ENCODE peak calls at places on chromosomes 5 and 9, in six cellular contexts. One of them, this sample, is unnamed. For H3K9me2, the result is how much of the 10 kb centered on the place peaks cover.

GRCh38 chr5:39175273-39175955 is 43.9 kb downstream of the FYB1 start:
- DNase-seq in SK-N-SH: no peak
- DNase-seq in PC-3: no peak
- DNase-seq in Karpas-422: no peak
- DNase-seq in HCT116: no peak
- DNase-seq in MM.1S: no peak
- DNase-seq in this sample: no peak

GRCh38 chr5:139904566-139905400 is 109.2 kb downstream of the PSD2 start:
- DNase-seq in PC-3: no peak
- DNase-seq in Karpas-422: no peak
- DNase-seq in SK-N-SH: peak
- DNase-seq in MM.1S: no peak
- DNase-seq in HCT116: no peak
- DNase-seq in this sample: no peak

GRCh38 chr9:138105561-138106505 is 228.3 kb downstream of the CACNA1B start:
- DNase-seq in HCT116: no peak
- DNase-seq in Karpas-422: no peak
- DNase-seq in SK-N-SH: peak
- DNase-seq in MM.1S: no peak
- DNase-seq in PC-3: no peak
- DNase-seq in this sample: no peak

GRCh38 chr5:175034924-175035323 is 310.5 kb downstream of the MSX2 start:
- DNase-seq in Karpas-422: no peak
- DNase-seq in SK-N-SH: no peak
- DNase-seq in HCT116: no peak
- DNase-seq in PC-3: no peak
- DNase-seq in MM.1S: no peak
- DNase-seq in this sample: no peak

GRCh38 chr5:140982083-140982716 is 15.9 kb downstream of the PCDHAC2 start:
- DNase-seq in HCT116: no peak
- DNase-seq in SK-N-SH: peak
- DNase-seq in MM.1S: no peak
- DNase-seq in Karpas-422: no peak
- DNase-seq in PC-3: no peak
- DNase-seq in this sample: no peak

GRCh38 chr5:8457187-8458037 is 588.5 kb downstream of the MTRR start:
- DNase-seq in Karpas-422: no peak
- DNase-seq in MM.1S: no peak
- DNase-seq in SK-N-SH: peak
- DNase-seq in PC-3: no peak
- DNase-seq in HCT116: no peak
- DNase-seq in this sample: peak

GRCh38 chr5:175508896-175509295 is 30.5 kb downstream of the SFXN1 start:
- DNase-seq in PC-3: no peak
- DNase-seq in HCT116: no peak
- DNase-seq in SK-N-SH: no peak
- DNase-seq in Karpas-422: no peak
- DNase-seq in MM.1S: no peak
- DNase-seq in this sample: no peak

GRCh38 chr5:77876862-77877502 is 100.8 kb upstream of the TBCA start:
- DNase-seq in MM.1S: no peak
- DNase-seq in SK-N-SH: no peak
- DNase-seq in HCT116: no peak
- DNase-seq in PC-3: no peak
- DNase-seq in Karpas-422: no peak
- DNase-seq in this sample: no peak

DNA sequence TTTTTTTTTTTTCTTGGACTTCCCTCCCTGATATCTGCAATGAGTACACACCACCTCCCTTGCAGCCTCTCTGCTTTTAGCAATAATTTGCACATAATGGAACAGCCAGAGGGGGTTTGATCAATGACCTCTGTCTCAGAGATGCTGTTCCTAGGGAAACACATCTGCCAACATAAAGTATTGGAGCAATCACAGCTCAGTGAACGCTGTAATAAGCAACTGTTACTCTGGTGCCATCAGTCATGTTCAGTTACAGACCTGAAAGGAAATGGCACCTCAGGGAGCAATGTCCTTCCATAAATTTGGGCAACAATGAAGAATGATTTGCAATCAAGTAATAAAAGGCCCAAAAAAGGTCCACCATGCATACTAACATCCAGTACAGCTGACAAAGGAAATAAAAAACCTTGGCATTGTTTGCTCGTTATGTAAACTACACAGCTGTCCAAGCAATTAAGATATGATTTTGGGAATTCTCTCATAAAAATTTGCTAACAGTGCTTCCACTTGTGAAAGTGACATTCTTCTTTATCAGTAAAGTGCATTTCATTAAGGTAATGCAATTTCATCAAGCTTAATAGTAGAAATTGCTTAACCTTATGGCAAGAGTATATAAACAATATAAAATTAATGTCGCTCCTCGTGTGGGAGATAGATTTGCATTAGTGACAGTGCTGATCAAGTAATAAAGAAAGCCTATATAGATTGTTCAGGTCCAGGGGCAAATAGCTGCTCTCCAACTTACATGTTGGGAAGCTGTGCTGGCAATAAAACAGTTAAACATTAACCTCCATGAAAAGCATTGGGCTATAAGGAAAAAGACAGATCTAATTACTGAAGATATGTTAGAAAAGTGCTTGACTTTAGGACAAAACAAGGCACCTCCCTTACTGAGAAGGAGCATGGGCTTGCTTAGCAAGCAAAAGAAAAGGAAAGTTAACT is 167.7 kb downstream of the RASEF start:
- DNase-seq in MM.1S: no peak
- DNase-seq in PC-3: no peak
- DNase-seq in HCT116: no peak
- DNase-seq in SK-N-SH: peak
- DNase-seq in Karpas-422: no peak
- DNase-seq in this sample: no peak
- H3K9me2 ChIP-seq in MM.1S: under half
- H3K9me2 ChIP-seq in PC-3: under half
- H3K9me2 ChIP-seq in HCT116: under half
- H3K9me2 ChIP-seq in SK-N-SH: under half
- H3K9me2 ChIP-seq in Karpas-422: under half
- H3K9me2 ChIP-seq in this sample: under half

GRCh38 chr9:98104445-98104881 is 14.6 kb downstream of the TRIM14 start:
- DNase-seq in Karpas-422: peak
- DNase-seq in SK-N-SH: no peak
- DNase-seq in MM.1S: no peak
- DNase-seq in HCT116: no peak
- DNase-seq in PC-3: no peak
- DNase-seq in this sample: no peak

GRCh38 chr9:98099898-98100297 is 19.1 kb downstream of the TRIM14 start:
- DNase-seq in SK-N-SH: no peak
- DNase-seq in HCT116: no peak
- DNase-seq in Karpas-422: no peak
- DNase-seq in MM.1S: no peak
- DNase-seq in PC-3: no peak
- DNase-seq in this sample: no peak

GRCh38 chr9:98101416-98101815 is 17.6 kb downstream of the TRIM14 start:
- DNase-seq in PC-3: no peak
- DNase-seq in SK-N-SH: no peak
- DNase-seq in HCT116: no peak
- DNase-seq in MM.1S: no peak
- DNase-seq in Karpas-422: no peak
- DNase-seq in this sample: no peak

GRCh38 chr9:98099346-98099745 is 19.7 kb downstream of the TRIM14 start:
- DNase-seq in MM.1S: no peak
- DNase-seq in HCT116: no peak
- DNase-seq in Karpas-422: no peak
- DNase-seq in PC-3: no peak
- DNase-seq in SK-N-SH: no peak
- DNase-seq in this sample: no peak

GRCh38 chr9:98101868-98102273 is 17.2 kb downstream of the TRIM14 start:
- DNase-seq in HCT116: no peak
- DNase-seq in SK-N-SH: no peak
- DNase-seq in PC-3: no peak
- DNase-seq in Karpas-422: peak
- DNase-seq in MM.1S: peak
- DNase-seq in this sample: no peak
- H2AFZ ChIP-seq in HCT116: no peak
- H2AFZ ChIP-seq in SK-N-SH: no peak
- H2AFZ ChIP-seq in PC-3: no peak
- H2AFZ ChIP-seq in Karpas-422: no peak
- H2AFZ ChIP-seq in MM.1S: no peak
- H2AFZ ChIP-seq in this sample: no peak

DNA sequence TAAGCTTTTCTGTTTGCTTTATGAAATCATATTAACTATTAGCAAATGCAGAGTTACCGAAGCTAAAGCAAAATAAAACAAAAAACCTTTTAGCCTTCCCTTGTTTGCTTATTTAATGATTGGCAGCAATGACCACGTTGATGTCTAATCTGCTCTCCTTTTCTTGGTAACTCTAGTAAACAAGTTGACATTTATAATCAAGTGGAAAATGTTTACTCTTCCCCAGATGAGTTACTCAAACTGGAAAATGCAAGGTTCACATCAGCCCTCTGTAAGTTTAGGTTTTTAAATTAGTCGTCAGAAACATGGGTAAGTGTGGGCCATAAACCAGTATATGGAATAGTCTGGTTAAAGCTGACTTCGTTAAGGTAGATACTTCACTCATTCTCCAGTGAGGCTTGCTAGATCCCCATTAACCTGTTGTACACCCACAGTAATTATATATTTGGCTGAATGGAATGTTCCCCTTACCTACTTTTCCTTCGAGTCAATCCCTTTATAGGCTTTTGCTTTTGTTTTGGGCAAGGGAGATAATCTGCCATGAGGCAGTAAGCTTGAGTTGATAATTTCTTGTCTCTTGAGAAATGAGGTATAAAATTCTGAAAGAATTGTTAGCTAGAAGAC is 100.9 kb downstream of the GDNF start:
- DNase-seq in PC-3: no peak
- DNase-seq in HCT116: no peak
- DNase-seq in SK-N-SH: no peak
- DNase-seq in Karpas-422: no peak
- DNase-seq in MM.1S: no peak
- DNase-seq in this sample: no peak
- H3K9ac ChIP-seq in PC-3: no peak
- H3K9ac ChIP-seq in HCT116: no peak
- H3K9ac ChIP-seq in SK-N-SH: peak
- H3K9ac ChIP-seq in Karpas-422: no peak
- H3K9ac ChIP-seq in MM.1S: peak
- H3K9ac ChIP-seq in this sample: peak

GRCh38 chr9:82893549-82893948 is 169.4 kb downstream of the RASEF start:
- DNase-seq in HCT116: no peak
- DNase-seq in Karpas-422: no peak
- DNase-seq in MM.1S: no peak
- DNase-seq in SK-N-SH: no peak
- DNase-seq in PC-3: no peak
- DNase-seq in this sample: no peak
- H3K9me2 ChIP-seq in HCT116: under half
- H3K9me2 ChIP-seq in Karpas-422: under half
- H3K9me2 ChIP-seq in MM.1S: under half
- H3K9me2 ChIP-seq in SK-N-SH: under half
- H3K9me2 ChIP-seq in PC-3: under half
- H3K9me2 ChIP-seq in this sample: under half

GRCh38 chr9:108241384-108241783 is 614.4 kb downstream of the ACTL7B start:
- DNase-seq in HCT116: peak
- DNase-seq in MM.1S: no peak
- DNase-seq in Karpas-422: no peak
- DNase-seq in SK-N-SH: no peak
- DNase-seq in PC-3: no peak
- DNase-seq in this sample: peak
- H2AFZ ChIP-seq in HCT116: peak
- H2AFZ ChIP-seq in MM.1S: no peak
- H2AFZ ChIP-seq in Karpas-422: no peak
- H2AFZ ChIP-seq in SK-N-SH: no peak
- H2AFZ ChIP-seq in PC-3: no peak
- H2AFZ ChIP-seq in this sample: no peak

GRCh38 chr5:172786736-172787462 is 15.9 kb upstream of the DUSP1 start:
- DNase-seq in PC-3: no peak
- DNase-seq in SK-N-SH: no peak
- DNase-seq in Karpas-422: no peak
- DNase-seq in MM.1S: no peak
- DNase-seq in HCT116: no peak
- DNase-seq in this sample: no peak
- H3K9ac ChIP-seq in PC-3: no peak
- H3K9ac ChIP-seq in SK-N-SH: no peak
- H3K9ac ChIP-seq in Karpas-422: no peak
- H3K9ac ChIP-seq in MM.1S: no peak
- H3K9ac ChIP-seq in HCT116: no peak
- H3K9ac ChIP-seq in this sample: no peak

This sample was measured in GM23248.